ENCODE peak calls at places on chromosomes 16 and 17, in five cellular contexts. E is cardiac fibroblast; V is GM13976; G is endothelial cell of umbilical vein; H is CD4-positive, alpha-beta T cell. A is an unnamed sample.

GRCh38 chr17:77887464-77888241 is 70.8 kb upstream of the TNRC6C start:
- DNase-seq in E (peak; percentile 89), V (no peak), G (peak; percentile 44), H (peak; percentile 75), A (peak; percentile 49)

GRCh38 chr16:54821731-54822130 is 108.9 kb upstream of the IRX5 start:
- DNase-seq in E (no peak), V (no peak), G (no peak), H (no peak), A (no peak)

GRCh38 chr17:11582217-11582616 is 16.1 kb upstream of the DNAH9 start:
- DNase-seq in E (no peak), V (no peak), G (no peak), H (no peak), A (no peak)

GRCh38 chr16:48499822-48500440 is 110.0 kb downstream of the N4BP1 start:
- DNase-seq in E (peak; percentile 98), V (no peak), G (peak; percentile 89), H (no peak), A (no peak)

GRCh38 chr17:34252138-34252889 is 2.8 kb upstream of the CCL2 start:
- DNase-seq in E (peak; percentile 97), V (peak; percentile 52), G (peak; percentile 98), H (no peak), A (peak; percentile 98)

GRCh38 chr16:49200223-49200820 is 81.3 kb downstream of the CBLN1 start:
- DNase-seq in E (no peak), V (no peak), G (no peak), H (no peak), A (no peak)

GRCh38 chr17:59804910-59805381 is 87.8 kb downstream of the TUBD1 start:
- DNase-seq in E (no peak), V (no peak), G (no peak), H (no peak), A (peak; percentile 82)

GRCh38 chr17:72984145-72984924 is 108.2 kb downstream of the SLC39A11 start:
- DNase-seq in E (peak; percentile 84), V (no peak), G (peak; percentile 81), H (no peak), A (no peak)

GRCh38 chr16:81620796-81621195 is 158.3 kb upstream of the PLCG2 start:
- DNase-seq in E (no peak), V (no peak), G (no peak), H (no peak), A (no peak)

GRCh38 chr17:18031955-18032354 is 7.0 kb downstream of the ATPAF2 start:
- DNase-seq in E (peak; percentile 67), V (no peak), G (peak; percentile 87), H (no peak), A (no peak)

GRCh38 chr17:73271078-73271477 is 9.4 kb upstream of the CPSF4L start:
- DNase-seq in E (no peak), V (peak; percentile 84), G (no peak), H (no peak), A (peak; percentile 66)

GRCh38 chr17:49223517-49224197 is 6.9 kb downstream of the PHOSPHO1 start:
- DNase-seq in E (peak; percentile 24), V (peak; percentile 76), G (no peak), H (peak; percentile 57), A (peak; percentile 56)

GRCh38 chr17:8018436-8018835 is 16.0 kb downstream of the GUCY2D start:
- DNase-seq in E (no peak), V (no peak), G (no peak), H (no peak), A (peak; percentile 61)

GRCh38 chr16:4272114-4272954 is 489 bp downstream of the TFAP4 start:
- DNase-seq in E (peak; percentile 40), V (peak; percentile 73), G (peak; percentile 41), H (no peak), A (peak; percentile 79)

GRCh38 chr16:50859628-50860360 is 117.9 kb downstream of the CYLD start:
- DNase-seq in E (no peak), V (no peak), G (no peak), H (no peak), A (no peak)

GRCh38 chr16:14310519-14310991 is 239.4 kb downstream of the MRTFB start:
- DNase-seq in E (peak; percentile 41), V (peak; percentile 77), G (no peak), H (no peak), A (peak; percentile 92)

GRCh38 chr17:65027305-65027704 is 29.2 kb downstream of the GNA13 start:
- DNase-seq in E (peak; percentile 76), V (peak; percentile 75), G (peak; percentile 82), H (peak; percentile 21), A (peak; percentile 70)
- TF ChIP-seq CTCF in E (peak; percentile 54), V (peak; percentile 14), G (peak; percentile 26), H (peak; percentile 29), A (peak; percentile 41)

DNA sequence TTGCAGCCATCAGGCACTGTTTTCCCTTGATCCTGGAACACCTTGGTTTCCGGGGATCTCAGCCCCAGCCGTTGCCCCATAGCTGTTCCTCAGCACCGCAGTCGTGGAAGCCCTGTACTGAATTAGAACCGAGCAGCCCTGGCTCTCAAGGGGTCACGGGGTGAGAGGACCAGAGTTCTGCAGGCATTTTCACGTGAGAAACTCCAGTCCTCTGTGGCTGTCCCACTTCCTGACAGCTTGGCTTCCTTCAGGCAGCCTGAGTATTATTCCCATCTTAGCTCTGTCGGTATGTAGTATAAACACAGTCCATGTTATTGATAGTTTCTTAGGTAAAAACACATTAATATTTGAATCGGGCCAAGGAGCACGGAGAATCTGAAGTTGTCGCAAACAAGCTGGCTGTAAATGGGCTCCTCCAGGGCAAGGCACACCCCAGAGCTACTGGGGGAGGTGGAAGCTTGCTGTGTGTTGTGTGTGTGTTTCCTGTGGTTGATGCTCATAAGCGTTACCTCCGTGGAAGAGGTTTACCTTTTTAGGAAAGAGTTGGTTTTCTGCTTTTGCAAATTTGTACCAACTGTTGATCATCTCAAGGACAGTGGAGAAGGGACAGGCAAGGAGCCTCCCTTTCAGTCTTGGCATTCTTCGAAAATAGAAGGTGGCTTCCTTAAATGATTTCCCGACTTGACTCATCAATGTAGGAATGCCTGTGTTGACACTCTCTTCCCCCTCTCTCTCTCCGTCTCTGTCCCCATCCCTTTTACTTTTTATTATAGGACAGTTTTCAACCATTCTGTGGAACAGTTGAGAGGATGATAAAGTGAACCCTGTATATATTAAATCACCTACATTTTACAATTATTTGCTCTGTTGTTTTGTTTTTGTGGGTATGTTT is 208.9 kb upstream of the CHMP6 start:
- DNase-seq in E (no peak), V (no peak), G (peak; percentile 51), H (peak; percentile 52), A (peak; percentile 25)
- TF ChIP-seq CTCF in E (no peak), V (no peak), G (no peak), H (no peak), A (no peak)

GRCh38 chr17:50267074-50267841 is 7.0 kb upstream of the TMEM92 start:
- DNase-seq in E (peak; percentile 60), V (peak; percentile 20), G (no peak), H (no peak), A (no peak)

GRCh38 chr17:50265212-50265611 is 9.1 kb upstream of the TMEM92 start:
- DNase-seq in E (no peak), V (peak; percentile 14), G (no peak), H (no peak), A (no peak)

GRCh38 chr17:50268040-50268439 is 6.2 kb upstream of the TMEM92 start:
- DNase-seq in E (no peak), V (no peak), G (no peak), H (no peak), A (no peak)

GRCh38 chr17:50265690-50266306 is 8.5 kb upstream of the TMEM92 start:
- DNase-seq in E (no peak), V (peak; percentile 30), G (no peak), H (no peak), A (no peak)

DNA sequence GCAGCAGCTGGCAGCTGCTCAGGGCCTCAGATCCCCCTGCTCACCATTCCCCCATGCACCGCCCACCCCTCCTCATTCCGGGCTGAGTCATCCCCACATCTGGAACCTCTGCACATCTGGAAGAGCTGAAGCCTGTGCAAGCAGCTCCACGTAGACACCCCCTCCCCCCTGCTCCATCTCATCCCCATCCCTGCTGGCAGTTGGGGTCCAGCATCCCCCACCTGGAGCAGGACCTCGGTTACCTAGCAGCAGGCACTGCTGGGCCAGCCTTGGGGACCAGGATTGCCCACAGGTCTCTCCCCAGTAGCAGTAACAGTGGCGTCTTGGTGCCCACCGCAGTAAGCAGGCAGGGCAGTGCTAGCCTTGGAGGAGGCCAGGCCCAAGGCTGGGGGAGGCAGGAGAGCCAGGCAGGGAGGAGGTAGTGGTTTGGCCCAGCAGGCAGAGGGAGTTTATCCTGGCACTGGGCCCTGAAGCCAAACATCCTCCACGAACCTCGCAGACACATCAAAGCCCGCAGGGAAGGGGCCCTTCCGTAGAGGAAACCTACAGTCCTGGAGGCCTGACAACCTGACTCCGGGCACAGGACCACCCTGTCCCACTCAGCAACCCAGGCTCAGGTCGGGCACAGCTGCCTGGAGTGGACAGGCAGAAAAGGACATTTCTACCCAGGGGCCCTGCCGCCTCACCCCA is 7.7 kb upstream of the TMEM92 start:
- DNase-seq in E (peak; percentile 84), V (peak; percentile 15), G (peak; percentile 59), H (no peak), A (no peak)
- TF ChIP-seq CTCF in E (peak; percentile 35), V (no peak), G (no peak), H (no peak), A (no peak)

GRCh38 chr16:1475552-1476114 is 805 bp upstream of the CLCN7 start:
- DNase-seq in E (no peak), V (no peak), G (no peak), H (no peak), A (no peak)

GRCh38 chr16:1474047-1474446 is 781 bp downstream of the CLCN7 start:
- DNase-seq in E (no peak), V (no peak), G (no peak), H (no peak), A (peak; percentile 39)

GRCh38 chr16:1474796-1475551 is at the start of gene CLCN7:
- DNase-seq in E (peak; percentile 89), V (peak; percentile 99), G (peak; percentile 82), H (peak; percentile 85), A (peak; percentile 90)

GRCh38 chr16:1474471-1474795 is 395 bp downstream of the CLCN7 start:
- DNase-seq in E (no peak), V (no peak), G (no peak), H (no peak), A (no peak)

GRCh38 chr16:1477033-1477432 is 2.2 kb upstream of the CLCN7 start:
- DNase-seq in E (no peak), V (no peak), G (no peak), H (no peak), A (no peak)
- TF ChIP-seq CTCF in E (no peak), V (no peak), G (no peak), H (no peak), A (no peak)

DNA sequence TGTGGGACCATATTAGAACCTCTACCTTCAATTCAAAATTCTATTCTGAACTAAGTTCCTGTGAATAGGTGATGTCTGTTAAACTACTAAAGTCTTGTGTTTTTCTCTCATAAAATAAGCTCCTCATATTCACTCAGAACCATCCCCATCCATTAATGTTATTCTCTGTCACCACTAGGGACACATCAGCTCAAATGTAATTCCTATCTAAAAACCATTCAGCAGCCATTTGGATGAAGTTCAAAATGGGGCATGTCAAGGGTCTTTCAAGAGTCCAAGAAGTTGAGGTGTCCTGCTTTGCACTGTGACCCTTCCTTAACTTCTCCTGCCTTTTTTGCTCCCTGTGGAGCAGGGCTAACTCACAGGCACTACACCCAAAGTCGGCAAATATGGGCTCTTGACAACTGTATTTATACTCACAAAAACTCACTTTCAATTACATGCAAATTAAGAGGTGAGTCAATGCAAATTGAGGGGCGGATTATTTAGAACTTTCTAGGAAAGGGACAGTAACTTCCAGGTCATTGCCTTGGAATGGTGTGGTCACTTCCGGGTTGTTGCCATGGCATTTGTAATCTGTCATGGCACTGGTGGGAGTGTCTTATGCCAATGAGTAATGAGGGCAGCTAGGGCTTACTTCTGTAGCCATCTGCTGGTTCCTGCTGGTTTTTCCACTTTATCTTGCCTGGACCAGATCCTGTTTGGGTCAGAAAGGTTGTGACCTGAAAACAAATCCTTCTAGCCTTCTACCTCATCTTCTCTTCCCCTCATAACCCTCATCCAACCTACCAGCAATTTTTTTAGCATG is 128.2 kb upstream of the COX10 start:
- DNase-seq in E (peak; percentile 15), V (no peak), G (no peak), H (no peak), A (no peak)
- TF ChIP-seq CTCF in E (no peak), V (no peak), G (no peak), H (no peak), A (no peak)